ENCODE peak calls at places on chromosome 13, in six cellular contexts. D is cardiac muscle cell; F is CD8-positive, alpha-beta T cell; V is WERI-Rb-1; B is dorsolateral prefrontal cortex; Y is tibial nerve. C is an unnamed sample.

GRCh38 chr13:23928985-23929384 is 31.7 kb upstream of the C1QTNF9B start:
- DNase-seq in D (peak; percentile 70), F (no peak), V (peak; percentile 86), B (no peak), Y (no peak), C (no peak)

GRCh38 chr13:112244061-112244460 is 132.1 kb upstream of the SPACA7 start:
- DNase-seq in D (no peak), F (no peak), V (no peak), B (no peak), Y (no peak), C (no peak)

GRCh38 chr13:111494641-111495040 is 174.2 kb downstream of the TEX29 start:
- DNase-seq in D (no peak), F (no peak), V (peak; percentile 2), B (no peak), Y (no peak), C (no peak)

GRCh38 chr13:111505175-111505777 is 184.8 kb downstream of the TEX29 start:
- DNase-seq in D (no peak), F (no peak), V (peak; percentile 41), B (no peak), Y (no peak), C (no peak)

GRCh38 chr13:77810430-77810829 is 108.2 kb downstream of the EDNRB start:
- DNase-seq in D (peak; percentile 39), F (no peak), V (no peak), B (no peak), Y (no peak), C (no peak)

GRCh38 chr13:30416471-30416870 is 5.8 kb upstream of the UBE2L5 start:
- DNase-seq in D (no peak), F (no peak), V (no peak), B (no peak), Y (no peak), C (no peak)

GRCh38 chr13:114017028-114017630 is 43.3 kb upstream of the C13orf46 start:
- DNase-seq in D (peak; percentile 60), F (no peak), V (peak; percentile 56), B (no peak), Y (no peak), C (peak; percentile 53)

GRCh38 chr13:39016789-39017188 is 21.1 kb downstream of the PROSER1 start:
- DNase-seq in D (peak; percentile 51), F (no peak), V (peak; percentile 17), B (no peak), Y (no peak), C (no peak)

GRCh38 chr13:97429681-97430081 is 4.3 kb upstream of the RAP2A start:
- DNase-seq in D (peak; percentile 36), F (no peak), V (no peak), B (peak; percentile 40), Y (no peak), C (no peak)

GRCh38 chr13:50081106-50081898 is 66.1 kb downstream of the KCNRG start:
- DNase-seq in D (peak; percentile 54), F (peak; percentile 34), V (peak; percentile 51), B (no peak), Y (peak; percentile 38), C (peak; percentile 67)
- TF ChIP-seq CTCF in D (peak; percentile 11), F (peak; percentile 20), V (no peak), B (no peak), Y (no peak), C (no peak)

DNA sequence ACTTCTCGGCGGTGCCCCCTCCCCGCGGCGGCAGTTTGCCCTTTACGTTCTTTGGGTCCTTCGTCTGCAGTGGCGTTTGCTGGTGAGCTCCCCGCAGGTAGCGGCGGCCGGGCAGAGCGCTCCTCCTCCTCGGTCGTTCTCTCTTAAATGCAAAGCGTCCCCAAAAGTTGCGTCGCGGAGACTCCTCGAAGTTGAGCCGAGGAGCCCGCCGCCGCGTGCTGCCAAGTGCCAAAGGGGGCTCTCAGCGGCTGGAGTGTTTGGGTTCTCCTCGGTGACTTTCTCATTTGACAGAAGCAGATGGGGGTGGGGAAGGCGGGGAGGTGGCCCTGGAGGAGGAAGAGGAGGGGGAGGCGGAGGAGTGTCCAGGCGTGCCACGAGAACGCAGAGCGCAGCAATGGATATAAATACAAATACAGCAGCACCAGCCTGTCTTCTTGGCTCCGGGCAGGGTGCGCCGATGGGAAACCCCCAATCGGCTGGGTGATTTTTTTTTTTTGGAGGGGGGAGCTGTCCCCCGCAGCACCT is at the start of gene SOX21:
- DNase-seq in D (no peak), F (no peak), V (no peak), B (no peak), Y (no peak), C (no peak)
- H3K4me3 ChIP-seq in D (peak within 1 kb of the TSS; percentile 41), F (no peak within 1 kb of the TSS), V (peak within 1 kb of the TSS; percentile 30), B (peak within 1 kb of the TSS; percentile 42), Y (peak within 1 kb of the TSS; percentile 29), C (peak within 1 kb of the TSS; percentile 40)

GRCh38 chr13:99055286-99056073 is 77.6 kb upstream of the DOCK9 start:
- DNase-seq in D (no peak), F (no peak), V (no peak), B (no peak), Y (no peak), C (no peak)

GRCh38 chr13:99056381-99057014 is 78.6 kb upstream of the DOCK9 start:
- DNase-seq in D (no peak), F (no peak), V (no peak), B (no peak), Y (no peak), C (no peak)

GRCh38 chr13:99050983-99051488 is 73.2 kb upstream of the DOCK9 start:
- DNase-seq in D (no peak), F (no peak), V (no peak), B (no peak), Y (no peak), C (no peak)

GRCh38 chr13:99051768-99052455 is 74.0 kb upstream of the DOCK9 start:
- DNase-seq in D (no peak), F (no peak), V (no peak), B (no peak), Y (no peak), C (no peak)

GRCh38 chr13:99053636-99054233 is 75.9 kb upstream of the DOCK9 start:
- DNase-seq in D (no peak), F (no peak), V (peak; percentile 97), B (no peak), Y (no peak), C (no peak)
- H3K27ac ChIP-seq in D (no peak overlapping the region), F (peak overlapping the region; percentile 13), V (peak overlapping the region; percentile 87), B (no peak overlapping the region), Y (no peak overlapping the region), C (no peak overlapping the region)

GRCh38 chr13:90122531-90122930 is 1225.0 kb upstream of the MIR17HG start:
- DNase-seq in D (no peak), F (no peak), V (no peak), B (no peak), Y (no peak), C (no peak)

GRCh38 chr13:90121784-90122183 is 1225.7 kb upstream of the MIR17HG start:
- DNase-seq in D (no peak), F (no peak), V (no peak), B (no peak), Y (no peak), C (no peak)

DNA sequence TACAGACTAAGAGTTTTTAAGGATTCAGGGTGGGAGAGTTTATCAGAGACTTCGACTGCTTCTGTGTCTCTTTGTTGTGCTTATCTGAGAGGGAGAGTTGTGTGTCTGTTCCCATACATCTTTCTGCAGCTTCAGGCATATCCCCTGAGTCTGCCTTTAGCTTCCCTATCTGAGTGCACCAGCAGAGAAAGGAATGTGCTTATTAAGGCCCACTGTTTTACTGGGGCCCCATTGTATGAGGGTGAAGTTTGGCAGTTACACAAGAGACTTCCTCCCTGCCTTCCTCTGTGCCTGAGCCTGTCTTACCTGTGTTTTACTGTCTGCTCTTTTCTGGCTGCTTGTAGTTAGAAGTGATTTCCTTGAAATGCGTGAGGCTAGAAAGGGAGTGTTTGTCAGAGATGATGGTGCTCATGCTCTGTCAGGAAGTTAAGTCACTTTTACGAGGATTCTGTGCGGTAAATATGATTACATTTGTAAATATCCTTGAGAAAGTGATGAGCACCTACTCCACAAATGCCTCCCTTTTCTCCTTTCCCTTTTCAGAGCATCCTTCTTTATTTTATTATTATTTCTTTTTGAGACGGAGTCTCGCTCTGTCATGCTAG is 1228.9 kb upstream of the MIR17HG start:
- DNase-seq in D (no peak), F (no peak), V (no peak), B (no peak), Y (no peak), C (no peak)
- TF ChIP-seq CTCF in D (no peak), F (no peak), V (no peak), B (no peak), Y (no peak), C (no peak)

GRCh38 chr13:32838985-32839384 is 177.2 kb upstream of the KL start:
- DNase-seq in D (peak; percentile 33), F (no peak), V (no peak), B (no peak), Y (no peak), C (no peak)

GRCh38 chr13:32837973-32838940 is 178.0 kb upstream of the KL start:
- DNase-seq in D (no peak), F (no peak), V (no peak), B (no peak), Y (no peak), C (no peak)

GRCh38 chr13:32840113-32840512 is 176.1 kb upstream of the KL start:
- DNase-seq in D (no peak), F (no peak), V (no peak), B (no peak), Y (no peak), C (no peak)

GRCh38 chr13:32840840-32841713 is 175.1 kb upstream of the KL start:
- DNase-seq in D (no peak), F (no peak), V (no peak), B (peak; percentile 48), Y (no peak), C (no peak)

DNA sequence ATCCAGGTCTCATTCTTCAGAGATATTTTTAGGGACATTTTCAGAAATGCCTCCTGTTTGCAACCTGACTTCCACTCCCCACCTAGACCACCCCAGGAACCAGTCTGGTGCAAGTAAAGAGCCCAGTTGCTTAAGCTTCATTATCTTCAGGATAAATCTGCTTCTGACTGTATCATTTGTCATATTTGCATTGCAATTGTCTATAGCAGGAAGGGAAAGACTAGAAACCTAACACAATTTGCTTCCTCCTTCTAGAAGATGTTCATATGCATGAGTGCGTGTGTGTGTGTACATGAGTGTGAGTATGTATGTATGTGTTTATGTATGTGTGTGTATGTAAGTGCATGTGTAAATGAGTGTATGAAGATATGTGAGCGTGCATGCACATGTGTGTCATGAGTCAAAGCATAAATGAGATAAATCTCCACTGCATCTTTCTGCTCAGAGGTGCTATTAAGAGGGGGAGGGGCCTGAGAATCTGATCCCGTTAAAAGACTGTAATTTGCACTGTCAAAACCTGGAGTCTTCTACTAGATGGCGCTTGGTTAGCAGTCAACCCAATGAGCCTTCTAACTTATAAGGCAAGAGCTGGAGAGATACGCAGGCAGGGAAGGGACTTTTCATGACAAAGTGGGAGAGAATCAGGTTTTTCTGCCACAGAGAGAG is 178.8 kb upstream of the KL start:
- DNase-seq in D (no peak), F (no peak), V (no peak), B (no peak), Y (no peak), C (no peak)
- H3K4me3 ChIP-seq in D (no peak overlapping the region), F (no peak overlapping the region), V (no peak overlapping the region), B (no peak overlapping the region), Y (no peak overlapping the region), C (no peak overlapping the region)

DNA sequence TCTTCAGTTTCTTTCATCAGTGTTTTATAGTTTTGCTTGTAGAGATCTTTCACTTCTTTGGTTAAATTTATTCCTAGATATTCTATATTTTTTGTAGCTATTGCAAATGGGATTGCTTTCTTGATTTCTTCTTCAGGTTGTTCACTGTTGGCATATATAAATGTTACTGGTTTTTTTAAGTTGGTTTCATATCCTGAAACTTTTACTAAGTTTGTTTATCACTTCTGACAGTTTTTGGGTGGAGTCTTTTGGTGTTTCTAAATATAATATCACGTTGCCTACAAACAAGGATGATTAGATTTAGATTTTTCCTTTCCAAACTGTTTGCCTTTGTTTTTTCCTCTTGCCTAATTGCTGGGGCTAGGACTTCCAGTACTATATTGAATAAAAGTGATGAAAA is 109.7 kb downstream of the PAN3 start:
- DNase-seq in D (no peak), F (no peak), V (no peak), B (no peak), Y (no peak), C (no peak)
- H3K27ac ChIP-seq in D (no peak overlapping the region), F (no peak overlapping the region), V (no peak overlapping the region), B (no peak overlapping the region), Y (no peak overlapping the region), C (no peak overlapping the region)

C was measured in pancreas.